ENCODE peak calls at places on chromosome 14, in eight cellular contexts. Y, V, U, B, E, F, X and K are unnamed samples.

GRCh38 chr14:61537567-61538463 is 157.5 kb upstream of the HIF1A start:
- DNase-seq in Y (no peak), V (peak), U (no peak), B (no peak), E (peak), F (no peak), X (no peak), K (peak)

GRCh38 chr14:33430414-33430813 is 491.7 kb downstream of the NPAS3 start:
- DNase-seq in Y (no peak), V (no peak), U (no peak), B (no peak), E (no peak), F (no peak), X (no peak), K (no peak)

GRCh38 chr14:104477804-104478375 is 101.7 kb upstream of the C14orf180 start:
- DNase-seq in Y (no peak), V (no peak), U (no peak), B (no peak), E (no peak), F (no peak), X (no peak), K (no peak)

GRCh38 chr14:84108746-84109457 is 1421.0 kb upstream of the FLRT2 start:
- DNase-seq in Y (no peak), V (peak), U (no peak), B (no peak), E (no peak), F (no peak), X (no peak), K (no peak)

GRCh38 chr14:72503696-72504368 is 390.1 kb downstream of the DPF3 start:
- DNase-seq in Y (no peak), V (no peak), U (no peak), B (no peak), E (no peak), F (no peak), X (no peak), K (no peak)

GRCh38 chr14:104282332-104283196 is 144.2 kb downstream of the KIF26A start:
- DNase-seq in Y (no peak), V (no peak), U (no peak), B (no peak), E (no peak), F (no peak), X (peak), K (no peak)

GRCh38 chr14:104384776-104385071 is 194.8 kb upstream of the C14orf180 start:
- DNase-seq in Y (no peak), V (no peak), U (no peak), B (no peak), E (no peak), F (no peak), X (no peak), K (no peak)

GRCh38 chr14:81406863-81407262 is 6.7 kb upstream of the STON2 start:
- DNase-seq in Y (no peak), V (no peak), U (no peak), B (no peak), E (peak), F (no peak), X (no peak), K (no peak)

GRCh38 chr14:59188461-59189280 is at the start of gene DAAM1:
- DNase-seq in Y (peak), V (peak), U (peak), B (peak), E (peak), F (peak), X (peak), K (peak)